ENCODE peak calls at places on chromosomes 3 and 15, in seven cellular contexts. L is SJSA1, T is pancreas, R is BE2C, M is heart left ventricle, A is A549, U is HepG2. X is an unnamed sample.

GRCh38 chr3:190617185-190617584 is 103.3 kb downstream of the IL1RAP start:
- DNase-seq in L (no peak), U (peak; percentile 92), M (peak; percentile 19), A (peak; percentile 31), R (no peak), T (no peak), X (peak; percentile 27)

GRCh38 chr3:99108508-99108907 is 207.0 kb upstream of the DCBLD2 start:
- DNase-seq in U (no peak), M (no peak), A (peak; percentile 32), L (no peak), R (no peak), T (no peak), X (no peak)

GRCh38 chr3:13018039-13018431 is 55.2 kb downstream of the IQSEC1 start:
- DNase-seq in A (no peak), U (no peak), T (no peak), M (no peak), L (no peak), R (no peak), X (no peak)

GRCh38 chr3:142641504-142641903 is 45.3 kb downstream of the PLS1 start:
- DNase-seq in U (no peak), R (no peak), T (no peak), A (no peak), L (no peak), M (no peak), X (no peak)

GRCh38 chr3:109532257-109533216 is 195.2 kb upstream of the DPPA4 start:
- DNase-seq in M (no peak), A (peak; percentile 81), U (peak; percentile 35), T (peak; percentile 49), L (no peak), R (peak; percentile 12), X (peak; percentile 71)

GRCh38 chr3:65485826-65486592 is 552.7 kb downstream of the MAGI1 start:
- DNase-seq in R (no peak), U (no peak), L (no peak), M (no peak), A (no peak), T (no peak), X (no peak)

GRCh38 chr3:67037615-67038014 is 39.5 kb downstream of the KBTBD8 start:
- DNase-seq in T (no peak), M (no peak), R (no peak), L (no peak), A (no peak), U (no peak), X (no peak)

GRCh38 chr15:67520276-67520975 is 505 bp upstream of the C15orf61 start:
- DNase-seq in A (no peak), L (no peak), R (peak; percentile 15), U (no peak), M (no peak), T (no peak), X (peak; percentile 47)

GRCh38 chr3:101954946-101955345 is 105.6 kb downstream of the NFKBIZ start:
- DNase-seq in T (no peak), R (no peak), A (no peak), M (no peak), L (no peak), U (no peak), X (no peak)

GRCh38 chr3:4720316-4721075 is 227.3 kb downstream of the ITPR1 start:
- DNase-seq in L (no peak), U (peak; percentile 75), R (no peak), A (peak; percentile 86), M (peak; percentile 80), T (peak; percentile 87), X (no peak)

GRCh38 chr15:57462391-57462790 is 86.1 kb downstream of the CGNL1 start:
- DNase-seq in U (no peak), R (no peak), T (no peak), M (no peak), L (no peak), A (no peak), X (no peak)

GRCh38 chr3:53250881-53251605 is 4.8 kb downstream of the TKT start:
- DNase-seq in U (peak; percentile 75), L (no peak), T (no peak), A (no peak), R (no peak), M (no peak), X (no peak)

GRCh38 chr3:31724144-31724543 is 191.4 kb downstream of the STT3B start:
- DNase-seq in M (no peak), T (no peak), A (no peak), L (no peak), U (no peak), R (no peak), X (no peak)

GRCh38 chr3:53188720-53189119 is 27.7 kb downstream of the PRKCD start:
- DNase-seq in L (no peak), M (no peak), A (no peak), U (no peak), R (no peak), T (no peak), X (no peak)

GRCh38 chr3:127074900-127075360 is 92.0 kb downstream of the PLXNA1 start:
- DNase-seq in M (no peak), U (no peak), L (no peak), A (no peak), T (no peak), R (peak; percentile 95), X (peak; percentile 59)

GRCh38 chr3:97910931-97911351 is 61.3 kb downstream of the RIOX2 start:
- DNase-seq in U (no peak), R (no peak), T (no peak), L (no peak), A (no peak), M (no peak), X (no peak)

GRCh38 chr3:152019516-152019915 is 146.1 kb downstream of the SUCNR1 start:
- DNase-seq in T (no peak), R (no peak), U (no peak), A (no peak), M (no peak), L (no peak), X (no peak)

GRCh38 chr3:106348142-106348690 is 479.4 kb upstream of the CBLB start:
- DNase-seq in T (no peak), M (no peak), L (no peak), A (no peak), R (no peak), U (no peak), X (no peak)

GRCh38 chr3:35641920-35642532 is 2.7 kb downstream of the ARPP21 start:
- DNase-seq in M (no peak), R (no peak), T (no peak), A (no peak), U (no peak), L (no peak), X (no peak)
- H3K4me3 ChIP-seq in M (no peak overlapping the region), R (no peak overlapping the region), T (no peak overlapping the region), A (no peak overlapping the region), U (no peak overlapping the region), L (no peak overlapping the region), X (no peak overlapping the region)

GRCh38 chr3:160668454-160668853 is 8.5 kb upstream of the ARL14 start:
- DNase-seq in U (no peak), M (no peak), L (no peak), A (no peak), R (no peak), T (no peak), X (no peak)
- H3K4me1 ChIP-seq in U (peaks cover 10% of the 10 kb centered on the region), M (no peaks in the 10 kb centered on the region), L (peaks cover 14% of the 10 kb centered on the region), A (peaks cover 44% of the 10 kb centered on the region), R (no peaks in the 10 kb centered on the region), T (peaks cover 3% of the 10 kb centered on the region), X (no peaks in the 10 kb centered on the region)

DNA sequence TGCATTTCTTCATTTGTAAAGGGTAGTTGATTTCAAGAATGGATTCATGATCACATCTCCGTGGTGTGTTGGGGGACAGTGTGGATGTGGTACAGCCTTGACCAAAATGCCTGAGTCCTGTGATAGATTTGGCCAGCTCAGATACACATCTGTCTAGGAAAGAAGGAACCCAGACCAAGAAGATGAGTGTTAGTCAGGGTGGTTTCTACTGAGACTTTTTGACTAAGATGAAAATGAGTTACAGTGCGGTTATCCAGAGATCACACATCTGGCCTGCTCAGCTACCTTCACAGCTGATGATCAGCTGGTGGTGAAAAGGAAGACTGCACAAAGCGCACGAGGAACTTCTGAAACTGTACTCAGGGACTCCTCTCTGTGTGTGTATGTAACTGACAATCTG is 68.0 kb downstream of the FNDC3B start:
- DNase-seq in A (no peak), T (no peak), U (no peak), L (no peak), M (no peak), R (no peak), X (no peak)
- H3K4me3 ChIP-seq in A (no peak overlapping the region), T (no peak overlapping the region), U (no peak overlapping the region), L (no peak overlapping the region), M (no peak overlapping the region), R (no peak overlapping the region), X (no peak overlapping the region)

GRCh38 chr15:78879517-78880241 is 7.0 kb downstream of the MORF4L1 start:
- DNase-seq in T (no peak), R (no peak), L (no peak), U (no peak), A (no peak), M (no peak), X (peak; percentile 87)
- H3K4me1 ChIP-seq in T (peaks cover 19% of the 10 kb centered on the region), R (no peaks in the 10 kb centered on the region), L (peaks cover 24% of the 10 kb centered on the region), U (peaks cover 88% of the 10 kb centered on the region), A (peaks cover 70% of the 10 kb centered on the region), M (peaks cover 10% of the 10 kb centered on the region), X (peaks cover 76% of the 10 kb centered on the region)

DNA sequence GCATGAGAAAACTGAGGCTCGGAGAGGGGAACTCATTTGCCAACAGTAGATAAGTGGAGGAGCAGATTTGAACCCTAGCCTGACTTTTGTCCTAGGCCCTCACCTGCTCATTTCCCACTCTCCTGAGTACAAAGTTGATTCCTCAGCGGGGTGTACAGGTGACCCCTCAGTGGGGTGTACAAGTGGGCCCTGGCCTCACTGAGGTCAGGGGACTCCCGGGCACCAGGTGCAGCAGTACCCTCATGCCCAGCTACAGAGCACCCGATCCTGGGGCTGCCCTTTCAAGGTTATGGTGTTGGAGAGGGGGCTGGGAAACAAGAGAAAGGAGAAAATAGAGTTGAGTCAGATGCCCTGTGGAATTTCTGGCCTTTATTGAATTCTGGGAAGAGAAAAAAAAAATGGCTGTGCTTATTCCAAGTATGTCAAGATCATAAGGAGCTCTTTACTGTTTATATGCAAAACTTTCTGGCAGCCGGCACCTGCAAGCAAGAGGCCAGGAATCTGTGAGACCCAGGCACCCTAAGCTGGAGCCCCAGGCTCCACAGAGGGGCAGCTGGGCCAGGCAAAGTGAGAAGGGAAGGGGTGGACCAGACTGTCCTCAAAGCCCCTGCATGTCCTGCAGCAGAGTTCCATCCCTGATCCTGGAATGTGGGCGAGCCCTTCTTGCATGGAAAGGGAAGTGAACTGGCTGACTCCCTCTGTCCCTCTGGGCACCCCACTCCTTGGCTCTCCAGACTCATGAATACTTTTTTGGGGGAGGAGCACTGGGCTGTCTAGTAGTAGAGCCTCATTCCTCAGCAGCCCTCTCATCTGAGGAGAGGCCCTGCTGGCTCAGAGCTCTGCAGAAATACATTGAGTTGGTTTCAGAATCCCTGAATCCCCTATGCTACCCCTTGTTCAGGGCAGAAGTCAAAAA is 43.1 kb downstream of the AMOTL2 start:
- DNase-seq in T (no peak), R (no peak), A (peak; percentile 67), M (no peak), U (no peak), L (no peak), X (no peak)
- H3K4me3 ChIP-seq in T (no peak overlapping the region), R (no peak overlapping the region), A (no peak overlapping the region), M (no peak overlapping the region), U (no peak overlapping the region), L (no peak overlapping the region), X (no peak overlapping the region)

DNA sequence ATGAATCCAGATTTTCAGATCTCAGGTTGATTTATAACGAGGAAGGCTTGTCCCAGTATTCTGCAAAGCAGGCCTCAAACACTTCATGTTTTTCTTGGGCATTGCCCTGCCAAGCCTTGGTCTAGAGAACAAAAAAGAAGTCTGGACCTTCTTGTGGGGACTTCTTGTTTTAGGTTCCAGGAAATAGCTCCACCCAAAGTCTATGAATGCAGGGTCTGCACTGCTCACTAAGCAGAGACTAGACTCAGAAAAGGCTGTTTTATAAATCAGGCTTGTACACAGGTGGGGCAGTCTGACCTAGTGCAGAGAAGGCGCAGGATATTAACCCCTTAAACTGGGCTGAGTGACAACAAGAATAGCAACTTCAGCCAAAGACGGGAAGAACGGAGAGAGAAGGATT is 44.3 kb downstream of the GLB1 start:
- DNase-seq in T (no peak), U (no peak), A (no peak), R (no peak), M (no peak), L (no peak), X (no peak)
- H3K4me1 ChIP-seq in T (no peaks in the 10 kb centered on the region), U (peaks cover 16% of the 10 kb centered on the region), A (no peaks in the 10 kb centered on the region), R (no peaks in the 10 kb centered on the region), M (no peaks in the 10 kb centered on the region), L (no peaks in the 10 kb centered on the region), X (no peaks in the 10 kb centered on the region)

X was measured in HAP-1.